ENCODE peak calls at places on chromosomes 7 and 10, in eight cellular contexts. C is upper lobe of left lung, E is lower lobe of right lung, V is kidney, L is cardiac fibroblast, X is bronchial epithelial cell, N is AG04450, G is GM06990. B is an unnamed sample.

GRCh38 chr7:80699030-80699638 is 60.7 kb downstream of the CD36 start:
- DNase-seq in G (no peak), N (no peak), L (peak), X (peak), V (no peak), C (no peak), E (no peak), B (no peak)

GRCh38 chr10:58512470-58513188 is at the start of gene BICC1:
- DNase-seq in E (no peak), N (no peak), V (peak), G (no peak), L (no peak), C (peak), X (peak), B (peak)

GRCh38 chr10:94210465-94211186 is 152.1 kb downstream of the NOC3L start:
- DNase-seq in L (no peak), V (no peak), G (no peak), E (no peak), C (no peak), X (no peak), N (no peak), B (no peak)

GRCh38 chr7:7918736-7919448 is 49.7 kb upstream of the GLCCI1 start:
- DNase-seq in C (peak), G (peak), X (no peak), L (no peak), N (no peak), V (no peak), E (no peak), B (no peak)

GRCh38 chr10:11098628-11099027 is 81.0 kb downstream of the CELF2 start:
- DNase-seq in L (no peak), G (no peak), V (no peak), X (no peak), C (no peak), E (no peak), N (no peak), B (no peak)

GRCh38 chr10:63554666-63555065 is 33.5 kb downstream of the REEP3 start:
- DNase-seq in N (peak), E (peak), G (peak), X (peak), C (no peak), V (no peak), L (peak), B (no peak)

GRCh38 chr7:156005202-156005821 is 193.0 kb upstream of the SHH start:
- DNase-seq in L (no peak), V (peak), N (no peak), E (no peak), C (no peak), X (no peak), G (no peak), B (peak)

GRCh38 chr7:77367976-77368375 is 48.2 kb downstream of the GSAP start:
- DNase-seq in G (no peak), V (no peak), N (no peak), E (no peak), L (no peak), C (no peak), X (no peak), B (no peak)

GRCh38 chr10:110163192-110163773 is 44.1 kb upstream of the MXI1 start:
- DNase-seq in E (no peak), N (no peak), V (no peak), C (no peak), G (no peak), L (no peak), X (no peak), B (no peak)

GRCh38 chr7:47390914-47391313 is 191.0 kb downstream of the TNS3 start:
- DNase-seq in L (no peak), X (no peak), N (no peak), E (no peak), C (no peak), V (no peak), G (no peak), B (no peak)

GRCh38 chr7:83365746-83366145 is 203.1 kb upstream of the PCLO start:
- DNase-seq in C (no peak), G (no peak), X (no peak), V (no peak), N (no peak), E (no peak), L (peak), B (no peak)
- TF ChIP-seq CTCF in C (no peak), G (no peak), X (no peak), V (no peak), N (peak), E (no peak), L (no peak), B (peak)

GRCh38 chr7:153832160-153832559 is 220.0 kb upstream of the DPP6 start:
- DNase-seq in V (no peak), X (no peak), E (no peak), N (no peak), L (no peak), C (no peak), G (no peak), B (no peak)

GRCh38 chr7:153829523-153829922 is 222.7 kb upstream of the DPP6 start:
- DNase-seq in V (no peak), C (no peak), G (no peak), X (no peak), N (no peak), E (no peak), L (no peak), B (no peak)

GRCh38 chr7:153840861-153841260 is 211.3 kb upstream of the DPP6 start:
- DNase-seq in G (no peak), E (no peak), C (no peak), N (no peak), V (no peak), L (no peak), X (no peak), B (no peak)

GRCh38 chr7:153835712-153836265 is 216.4 kb upstream of the DPP6 start:
- DNase-seq in V (no peak), C (no peak), L (no peak), G (no peak), N (no peak), X (no peak), E (no peak), B (no peak)

DNA sequence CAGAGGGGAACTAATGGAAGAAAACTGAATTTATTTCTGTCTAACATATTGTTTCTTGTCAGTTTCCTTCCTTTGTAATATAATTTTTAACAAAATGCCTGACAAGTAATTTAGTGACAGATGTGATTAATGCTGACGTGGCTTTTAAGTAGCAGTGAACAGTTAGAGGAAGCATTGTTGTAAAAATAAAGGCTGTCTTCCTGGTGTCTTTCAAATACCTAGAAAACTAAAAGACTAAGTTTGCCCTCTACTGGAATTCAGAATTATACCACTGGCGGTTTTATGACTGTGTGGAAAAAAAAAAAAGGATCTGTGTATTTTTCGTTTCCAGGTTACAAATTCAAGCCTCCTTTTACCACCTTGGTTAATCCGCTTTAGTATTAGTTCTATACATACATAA is 217.1 kb upstream of the DPP6 start:
- DNase-seq in E (no peak), N (no peak), X (peak), C (no peak), L (no peak), V (no peak), G (no peak), B (no peak)
- TF ChIP-seq CTCF in E (no peak), N (no peak), X (no peak), C (no peak), L (no peak), V (peak), G (no peak), B (no peak)

DNA sequence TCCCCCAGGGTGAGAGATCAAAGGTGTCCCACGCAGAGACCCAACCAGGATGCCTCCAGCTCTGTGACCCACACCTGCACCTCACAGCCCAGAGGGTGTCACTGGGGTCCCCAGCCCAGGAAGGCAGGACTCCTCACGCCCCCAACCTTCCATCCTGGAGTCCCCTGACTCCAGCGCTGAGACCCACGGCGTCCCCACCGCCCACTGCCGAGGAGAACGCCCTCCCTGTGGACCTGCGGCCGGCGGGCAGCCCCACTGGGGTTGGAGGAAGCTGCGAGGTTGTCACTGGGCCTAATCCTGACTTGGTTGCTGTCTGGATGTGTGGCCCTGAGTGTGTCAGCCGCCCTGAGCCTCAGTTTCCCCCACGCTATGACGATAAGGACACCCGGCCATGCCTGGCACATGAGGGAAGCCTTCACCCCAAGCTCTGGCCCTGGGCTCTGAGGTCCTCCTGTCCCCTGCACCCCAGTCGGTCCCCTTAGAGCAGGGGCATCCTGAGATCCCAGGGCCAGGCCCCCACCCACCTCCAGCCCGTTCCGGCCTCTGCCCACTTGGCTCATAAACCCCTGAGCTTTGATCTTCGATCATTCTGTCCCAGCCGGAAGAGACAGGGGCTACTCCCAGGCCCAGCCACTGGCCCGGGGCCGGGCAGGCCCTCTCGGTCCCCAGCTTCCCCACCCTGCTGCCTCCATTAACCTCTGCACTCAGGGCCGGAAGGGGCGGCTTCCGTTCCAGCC is 113.3 kb downstream of the UNCX start:
- DNase-seq in V (peak), X (no peak), C (no peak), G (no peak), L (no peak), N (no peak), E (peak), B (no peak)
- TF ChIP-seq CTCF in V (no peak), X (no peak), C (no peak), G (no peak), L (no peak), N (no peak), E (no peak), B (no peak)

DNA sequence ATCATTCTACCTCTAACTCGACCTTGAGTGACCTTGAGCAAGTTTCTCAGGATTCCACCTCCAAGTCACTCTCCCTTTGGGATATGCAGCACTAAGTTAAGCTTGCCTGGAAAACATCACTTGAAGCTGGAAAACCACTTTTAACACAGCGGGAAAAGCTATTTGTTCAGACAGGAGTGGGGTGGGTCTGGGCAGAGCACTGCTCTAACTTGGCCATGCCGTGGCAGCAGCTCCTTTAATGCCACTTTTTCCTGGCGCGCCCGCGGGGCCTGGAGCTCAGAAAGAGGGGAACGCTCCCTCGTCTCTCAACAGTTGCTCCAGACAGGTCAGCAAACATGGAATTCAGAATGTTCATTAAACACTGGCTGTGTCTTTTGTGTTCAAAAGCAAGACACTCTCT is 35.4 kb downstream of the EGFR start:
- DNase-seq in C (peak), G (no peak), E (no peak), V (no peak), N (no peak), L (no peak), X (no peak), B (no peak)
- TF ChIP-seq CTCF in C (peak), G (no peak), E (no peak), V (no peak), N (no peak), L (no peak), X (peak), B (no peak)

DNA sequence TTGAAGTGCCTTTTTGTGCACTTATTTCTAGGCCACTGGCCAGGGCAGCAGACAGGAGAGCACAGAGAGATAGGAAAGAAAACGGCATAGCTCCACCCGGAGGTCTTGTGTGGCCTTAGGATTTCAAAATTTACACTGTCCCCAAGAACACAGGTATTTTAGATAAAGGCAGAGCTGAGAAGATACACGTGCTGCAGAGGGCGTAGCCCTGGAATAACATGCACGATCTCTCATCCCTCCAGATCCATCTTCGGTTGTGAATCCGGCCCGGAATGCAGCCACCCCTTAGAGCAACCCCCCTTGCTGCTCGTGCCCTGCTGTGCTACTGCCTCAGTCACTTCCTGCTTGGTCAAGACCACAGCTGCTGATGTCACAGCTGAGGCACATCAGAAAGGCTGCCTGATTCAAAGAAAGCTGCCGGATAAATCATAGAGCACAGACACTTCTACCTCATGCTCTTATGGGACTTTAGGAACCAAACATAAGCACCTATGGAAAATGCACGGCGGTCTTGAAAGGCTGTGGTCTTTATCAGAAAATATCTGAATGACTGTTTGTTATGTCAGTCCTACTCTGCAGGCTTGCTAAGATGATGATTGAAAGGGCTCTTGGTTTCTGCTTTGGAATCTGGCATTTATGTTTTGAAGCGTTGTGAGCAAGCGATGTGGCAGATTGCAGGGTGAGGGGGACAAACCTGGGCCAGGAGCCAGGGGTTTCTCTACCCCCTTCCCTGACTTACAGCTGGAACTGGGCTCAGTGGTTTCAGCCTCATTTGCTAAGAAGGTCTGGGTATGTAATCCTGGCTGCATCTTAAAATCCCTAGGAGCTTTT is 152.0 kb downstream of the SVIL start:
- DNase-seq in N (no peak), V (peak), X (no peak), C (no peak), G (no peak), L (peak), E (no peak), B (no peak)
- TF ChIP-seq CTCF in N (no peak), V (no peak), X (no peak), C (no peak), G (no peak), L (no peak), E (no peak), B (no peak)

DNA sequence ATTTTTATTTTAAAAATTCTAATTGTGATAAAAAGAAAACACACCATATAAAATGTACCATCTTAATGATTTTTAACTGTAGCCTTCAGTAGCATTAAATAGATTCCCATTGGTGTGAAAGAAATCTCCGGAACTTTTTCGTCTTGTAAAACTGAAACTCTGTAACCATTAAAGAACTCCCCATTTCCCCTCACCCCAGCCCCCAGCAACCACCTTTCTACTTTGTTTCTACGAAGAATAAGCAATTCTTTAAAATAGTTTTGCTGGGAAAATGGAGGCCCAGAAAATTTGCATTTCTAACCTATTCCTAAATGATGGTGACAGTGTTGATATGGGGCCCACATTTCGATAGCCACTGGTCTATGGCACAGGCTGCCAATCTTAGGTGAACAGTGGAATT is 305.4 kb upstream of the PFKP start:
- DNase-seq in L (no peak), N (no peak), C (no peak), V (no peak), E (no peak), G (no peak), X (no peak), B (no peak)
- TF ChIP-seq CTCF in L (no peak), N (no peak), C (no peak), V (no peak), E (no peak), G (no peak), X (no peak), B (no peak)

GRCh38 chr7:1450431-1450830 is 8.8 kb downstream of the MICALL2 start:
- DNase-seq in L (no peak), C (no peak), X (no peak), N (no peak), E (no peak), G (no peak), V (no peak), B (no peak)

GRCh38 chr7:1449951-1450350 is 9.3 kb downstream of the MICALL2 start:
- DNase-seq in L (no peak), X (no peak), V (no peak), E (no peak), G (no peak), N (no peak), C (no peak), B (no peak)

GRCh38 chr7:1447551-1448244 is 11.6 kb downstream of the MICALL2 start:
- DNase-seq in N (no peak), V (no peak), X (no peak), E (no peak), L (peak), G (no peak), C (no peak), B (no peak)

GRCh38 chr7:1449501-1449900 is 9.8 kb downstream of the MICALL2 start:
- DNase-seq in L (no peak), V (no peak), N (no peak), G (no peak), E (no peak), X (no peak), C (no peak), B (no peak)

GRCh38 chr7:1448958-1449357 is 10.3 kb downstream of the MICALL2 start:
- DNase-seq in C (no peak), E (no peak), V (no peak), X (no peak), N (no peak), L (no peak), G (no peak), B (no peak)
- TF ChIP-seq CTCF in C (no peak), E (no peak), V (no peak), X (no peak), N (no peak), L (no peak), G (no peak), B (no peak)